ENCODE peak calls at places on chromosomes 6 and 20, in six cellular contexts. One of them, this sample, is unnamed.
A peak's percentile ranks its signal among the peaks of the same experiment; 100 is the strongest.

GRCh38 chr6:35751594-35751993 is 14.8 kb downstream of the ARMC12 start:
- DNase-seq in IMR-90: no peak
- DNase-seq in neuronal stem cell: no peak
- DNase-seq in H9: no peak
- DNase-seq in mesendoderm: no peak
- DNase-seq in mesenchymal stem cell: no peak
- DNase-seq in this sample: no peak

GRCh38 chr6:22940571-22941290 is 371.4 kb downstream of the HDGFL1 start:
- DNase-seq in IMR-90: no peak
- DNase-seq in neuronal stem cell: no peak
- DNase-seq in H9: no peak
- DNase-seq in mesendoderm: no peak
- DNase-seq in mesenchymal stem cell: peak; percentile 16
- DNase-seq in this sample: no peak

GRCh38 chr6:31356216-31356945 is 598 bp downstream of the HLA-B start:
- DNase-seq in IMR-90: peak; percentile 18
- DNase-seq in neuronal stem cell: no peak
- DNase-seq in H9: no peak
- DNase-seq in mesendoderm: no peak
- DNase-seq in mesenchymal stem cell: peak; percentile 62
- DNase-seq in this sample: peak; percentile 65

GRCh38 chr20:34771680-34772081 is 53.8 kb downstream of the NCOA6 start:
- DNase-seq in IMR-90: no peak
- DNase-seq in neuronal stem cell: no peak
- DNase-seq in H9: no peak
- DNase-seq in mesendoderm: no peak
- DNase-seq in mesenchymal stem cell: peak; percentile 53
- DNase-seq in this sample: no peak

GRCh38 chr6:16901777-16902176 is 140.5 kb upstream of the ATXN1 start:
- DNase-seq in IMR-90: peak; percentile 61
- DNase-seq in neuronal stem cell: no peak
- DNase-seq in H9: no peak
- DNase-seq in mesendoderm: no peak
- DNase-seq in mesenchymal stem cell: no peak
- DNase-seq in this sample: no peak

GRCh38 chr6:157808405-157808950 is 14.6 kb upstream of the SNX9 start:
- DNase-seq in IMR-90: no peak
- DNase-seq in neuronal stem cell: no peak
- DNase-seq in H9: no peak
- DNase-seq in mesendoderm: no peak
- DNase-seq in mesenchymal stem cell: no peak
- DNase-seq in this sample: no peak

GRCh38 chr6:104887350-104887749 is 27.6 kb upstream of the HACE1 start:
- DNase-seq in IMR-90: peak; percentile 47
- DNase-seq in neuronal stem cell: peak; percentile 31
- DNase-seq in H9: no peak
- DNase-seq in mesendoderm: peak; percentile 46
- DNase-seq in mesenchymal stem cell: peak; percentile 50
- DNase-seq in this sample: no peak

GRCh38 chr6:20840675-20841074 is 306.4 kb downstream of the CDKAL1 start:
- DNase-seq in IMR-90: peak; percentile 65
- DNase-seq in neuronal stem cell: no peak
- DNase-seq in H9: no peak
- DNase-seq in mesendoderm: no peak
- DNase-seq in mesenchymal stem cell: peak; percentile 29
- DNase-seq in this sample: no peak

GRCh38 chr6:169265486-169266131 is 12.0 kb upstream of the THBS2 start:
- DNase-seq in IMR-90: no peak
- DNase-seq in neuronal stem cell: no peak
- DNase-seq in H9: no peak
- DNase-seq in mesendoderm: no peak
- DNase-seq in mesenchymal stem cell: no peak
- DNase-seq in this sample: no peak

GRCh38 chr6:152112503-152113261 is 305.2 kb downstream of the ESR1 start:
- DNase-seq in IMR-90: no peak
- DNase-seq in neuronal stem cell: no peak
- DNase-seq in H9: no peak
- DNase-seq in mesendoderm: no peak
- DNase-seq in mesenchymal stem cell: no peak
- DNase-seq in this sample: no peak

GRCh38 chr6:71139249-71139648 is 149.4 kb upstream of the OGFRL1 start:
- DNase-seq in IMR-90: peak; percentile 2
- DNase-seq in neuronal stem cell: no peak
- DNase-seq in H9: no peak
- DNase-seq in mesendoderm: peak; percentile 18
- DNase-seq in mesenchymal stem cell: peak; percentile 45
- DNase-seq in this sample: no peak

GRCh38 chr6:4316867-4317400 is 181.6 kb upstream of the ECI2 start:
- DNase-seq in IMR-90: peak; percentile 90
- DNase-seq in neuronal stem cell: no peak
- DNase-seq in H9: no peak
- DNase-seq in mesendoderm: peak; percentile 60
- DNase-seq in mesenchymal stem cell: peak; percentile 82
- DNase-seq in this sample: no peak

GRCh38 chr6:4157506-4157905 is 22.1 kb upstream of the ECI2 start:
- DNase-seq in IMR-90: no peak
- DNase-seq in neuronal stem cell: no peak
- DNase-seq in H9: no peak
- DNase-seq in mesendoderm: no peak
- DNase-seq in mesenchymal stem cell: no peak
- DNase-seq in this sample: no peak

GRCh38 chr20:18496042-18496441 is 983 bp downstream of the RBBP9 start:
- DNase-seq in IMR-90: no peak
- DNase-seq in neuronal stem cell: no peak
- DNase-seq in H9: no peak
- DNase-seq in mesendoderm: no peak
- DNase-seq in mesenchymal stem cell: peak; percentile 1
- DNase-seq in this sample: no peak

GRCh38 chr6:24936641-24937317 is 1.0 kb upstream of the RIPOR2 start:
- DNase-seq in IMR-90: peak; percentile 58
- DNase-seq in neuronal stem cell: no peak
- DNase-seq in H9: no peak
- DNase-seq in mesendoderm: no peak
- DNase-seq in mesenchymal stem cell: no peak
- DNase-seq in this sample: no peak

GRCh38 chr20:47493175-47493953 is 8.3 kb upstream of the NCOA3 start:
- DNase-seq in IMR-90: peak; percentile 63
- DNase-seq in neuronal stem cell: no peak
- DNase-seq in H9: no peak
- DNase-seq in mesendoderm: no peak
- DNase-seq in mesenchymal stem cell: peak; percentile 75
- DNase-seq in this sample: no peak

GRCh38 chr6:34031567-34032383 is 114.1 kb downstream of the GRM4 start:
- DNase-seq in IMR-90: no peak
- DNase-seq in neuronal stem cell: no peak
- DNase-seq in H9: no peak
- DNase-seq in mesendoderm: no peak
- DNase-seq in mesenchymal stem cell: no peak
- DNase-seq in this sample: no peak

GRCh38 chr6:88914180-88914579 is 49.2 kb downstream of the RNGTT start:
- DNase-seq in IMR-90: no peak
- DNase-seq in neuronal stem cell: no peak
- DNase-seq in H9: no peak
- DNase-seq in mesendoderm: no peak
- DNase-seq in mesenchymal stem cell: no peak
- DNase-seq in this sample: no peak

GRCh38 chr6:106918128-106918527 is 56.4 kb downstream of the CD24 start:
- DNase-seq in IMR-90: no peak
- DNase-seq in neuronal stem cell: no peak
- DNase-seq in H9: no peak
- DNase-seq in mesendoderm: no peak
- DNase-seq in mesenchymal stem cell: no peak
- DNase-seq in this sample: no peak

GRCh38 chr6:168097221-168097620 is 18.2 kb upstream of the FRMD1 start:
- DNase-seq in IMR-90: no peak
- DNase-seq in neuronal stem cell: no peak
- DNase-seq in H9: no peak
- DNase-seq in mesendoderm: no peak
- DNase-seq in mesenchymal stem cell: no peak
- DNase-seq in this sample: no peak

GRCh38 chr6:14092861-14093789 is 24.4 kb upstream of the CD83 start:
- DNase-seq in IMR-90: no peak
- DNase-seq in neuronal stem cell: no peak
- DNase-seq in H9: no peak
- DNase-seq in mesendoderm: no peak
- DNase-seq in mesenchymal stem cell: no peak
- DNase-seq in this sample: no peak

GRCh38 chr20:34037121-34037520 is 43.4 kb downstream of the RALY start:
- DNase-seq in IMR-90: no peak
- DNase-seq in neuronal stem cell: no peak
- DNase-seq in H9: no peak
- DNase-seq in mesendoderm: peak; percentile 48
- DNase-seq in mesenchymal stem cell: no peak
- DNase-seq in this sample: no peak

GRCh38 chr20:23643665-23644064 is 5.9 kb upstream of the CST3 start:
- DNase-seq in IMR-90: no peak
- DNase-seq in neuronal stem cell: no peak
- DNase-seq in H9: no peak
- DNase-seq in mesendoderm: no peak
- DNase-seq in mesenchymal stem cell: no peak
- DNase-seq in this sample: no peak

GRCh38 chr6:152642578-152643375 is 5.6 kb upstream of the SYNE1 start:
- DNase-seq in IMR-90: peak; percentile 55
- DNase-seq in neuronal stem cell: peak; percentile 27
- DNase-seq in H9: peak; percentile 92
- DNase-seq in mesendoderm: peak; percentile 92
- DNase-seq in mesenchymal stem cell: peak; percentile 15
- DNase-seq in this sample: peak; percentile 60

GRCh38 chr6:2204272-2204671 is 41.1 kb downstream of the GMDS start:
- DNase-seq in IMR-90: no peak
- DNase-seq in neuronal stem cell: no peak
- DNase-seq in H9: no peak
- DNase-seq in mesendoderm: no peak
- DNase-seq in mesenchymal stem cell: no peak
- DNase-seq in this sample: no peak

GRCh38 chr6:139841794-139842215 is 467.4 kb upstream of the CITED2 start:
- DNase-seq in IMR-90: no peak
- DNase-seq in neuronal stem cell: no peak
- DNase-seq in H9: no peak
- DNase-seq in mesendoderm: no peak
- DNase-seq in mesenchymal stem cell: no peak
- DNase-seq in this sample: no peak

GRCh38 chr6:67393356-67393755 is 1241.7 kb upstream of the ADGRB3 start:
- DNase-seq in IMR-90: no peak
- DNase-seq in neuronal stem cell: no peak
- DNase-seq in H9: no peak
- DNase-seq in mesendoderm: no peak
- DNase-seq in mesenchymal stem cell: no peak
- DNase-seq in this sample: no peak

GRCh38 chr20:63261808-63262528 is 7.7 kb upstream of the NKAIN4 start:
- DNase-seq in IMR-90: no peak
- DNase-seq in neuronal stem cell: no peak
- DNase-seq in H9: no peak
- DNase-seq in mesendoderm: no peak
- DNase-seq in mesenchymal stem cell: no peak
- DNase-seq in this sample: no peak

GRCh38 chr20:63260943-63261807 is 6.9 kb upstream of the NKAIN4 start:
- DNase-seq in IMR-90: no peak
- DNase-seq in neuronal stem cell: no peak
- DNase-seq in H9: no peak
- DNase-seq in mesendoderm: no peak
- DNase-seq in mesenchymal stem cell: peak; percentile 18
- DNase-seq in this sample: no peak

GRCh38 chr20:63264519-63264918 is 8.1 kb upstream of the ARFGAP1 start:
- DNase-seq in IMR-90: no peak
- DNase-seq in neuronal stem cell: no peak
- DNase-seq in H9: no peak
- DNase-seq in mesendoderm: no peak
- DNase-seq in mesenchymal stem cell: no peak
- DNase-seq in this sample: no peak

GRCh38 chr20:63265891-63266515 is 6.6 kb upstream of the ARFGAP1 start:
- DNase-seq in IMR-90: peak; percentile 43
- DNase-seq in neuronal stem cell: no peak
- DNase-seq in H9: no peak
- DNase-seq in mesendoderm: no peak
- DNase-seq in mesenchymal stem cell: no peak
- DNase-seq in this sample: no peak

DNA sequence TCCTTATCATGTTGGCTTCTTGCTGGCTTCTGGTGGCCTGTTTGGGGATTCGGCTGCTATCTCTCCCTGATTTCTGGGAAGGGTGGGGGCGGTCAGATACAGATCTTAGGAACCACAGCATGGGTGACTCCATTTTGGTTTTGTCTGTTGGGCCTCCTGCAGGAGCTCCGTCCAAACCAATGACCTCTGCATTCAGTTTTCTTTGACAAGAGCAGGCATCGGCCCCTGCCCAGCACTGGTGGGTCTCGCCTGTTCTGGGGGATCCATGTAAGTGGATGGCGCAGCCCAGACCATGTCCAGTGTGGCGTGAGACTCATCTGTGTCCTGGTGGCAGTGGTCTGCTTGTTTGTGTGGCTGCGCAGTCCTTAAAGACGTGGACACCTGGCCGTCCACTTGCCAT is 8.6 kb upstream of the ARFGAP1 start:
- DNase-seq in IMR-90: no peak
- DNase-seq in neuronal stem cell: no peak
- DNase-seq in H9: no peak
- DNase-seq in mesendoderm: no peak
- DNase-seq in mesenchymal stem cell: no peak
- DNase-seq in this sample: no peak
- H2BK15ac ChIP-seq in IMR-90: no peak overlapping the region
- H2BK15ac ChIP-seq in neuronal stem cell: peak overlapping the region; percentile 83
- H2BK15ac ChIP-seq in H9: no peak overlapping the region
- H2BK15ac ChIP-seq in mesendoderm: no peak overlapping the region
- H2BK15ac ChIP-seq in mesenchymal stem cell: no peak overlapping the region
- H2BK15ac ChIP-seq in this sample: peak overlapping the region; percentile 46

DNA sequence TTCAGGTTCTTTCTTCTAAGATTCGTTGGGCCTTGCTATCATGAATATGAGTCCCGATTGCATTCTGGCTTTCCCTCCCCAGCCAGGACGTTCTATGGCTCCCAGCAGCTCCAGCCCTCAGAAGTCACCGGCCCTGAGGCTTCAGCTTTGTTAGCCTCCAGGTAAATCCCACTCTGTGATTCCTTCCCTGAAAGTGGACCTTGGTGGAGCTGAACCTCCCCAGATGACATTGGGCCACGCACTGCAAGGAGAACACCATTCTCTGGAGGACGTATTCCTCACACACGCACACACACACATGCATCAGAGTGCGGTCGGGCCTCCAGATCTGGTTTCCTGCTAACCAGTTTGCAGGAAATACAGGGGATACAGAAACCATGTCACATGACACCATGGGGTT is 487.3 kb upstream of the CDH4 start:
- DNase-seq in IMR-90: no peak
- DNase-seq in neuronal stem cell: no peak
- DNase-seq in H9: no peak
- DNase-seq in mesendoderm: no peak
- DNase-seq in mesenchymal stem cell: no peak
- DNase-seq in this sample: no peak
- H2BK15ac ChIP-seq in IMR-90: no peak overlapping the region
- H2BK15ac ChIP-seq in neuronal stem cell: no peak overlapping the region
- H2BK15ac ChIP-seq in H9: no peak overlapping the region
- H2BK15ac ChIP-seq in mesendoderm: no peak overlapping the region
- H2BK15ac ChIP-seq in mesenchymal stem cell: no peak overlapping the region
- H2BK15ac ChIP-seq in this sample: no peak overlapping the region

GRCh38 chr6:18488004-18488403 is 100.9 kb downstream of the RNF144B start:
- DNase-seq in IMR-90: no peak
- DNase-seq in neuronal stem cell: no peak
- DNase-seq in H9: no peak
- DNase-seq in mesendoderm: no peak
- DNase-seq in mesenchymal stem cell: no peak
- DNase-seq in this sample: no peak
- H2BK15ac ChIP-seq in IMR-90: no peak overlapping the region
- H2BK15ac ChIP-seq in neuronal stem cell: no peak overlapping the region
- H2BK15ac ChIP-seq in H9: no peak overlapping the region
- H2BK15ac ChIP-seq in mesendoderm: no peak overlapping the region
- H2BK15ac ChIP-seq in mesenchymal stem cell: no peak overlapping the region
- H2BK15ac ChIP-seq in this sample: no peak overlapping the region

GRCh38 chr6:47964994-47965393 is 146.0 kb downstream of the PTCHD4 start:
- DNase-seq in IMR-90: no peak
- DNase-seq in neuronal stem cell: no peak
- DNase-seq in H9: no peak
- DNase-seq in mesendoderm: no peak
- DNase-seq in mesenchymal stem cell: no peak
- DNase-seq in this sample: no peak
- H2BK15ac ChIP-seq in IMR-90: no peak overlapping the region
- H2BK15ac ChIP-seq in neuronal stem cell: no peak overlapping the region
- H2BK15ac ChIP-seq in H9: no peak overlapping the region
- H2BK15ac ChIP-seq in mesendoderm: no peak overlapping the region
- H2BK15ac ChIP-seq in mesenchymal stem cell: no peak overlapping the region
- H2BK15ac ChIP-seq in this sample: no peak overlapping the region